ENCODE peak calls at places on chromosomes 7 and 10, in four cellular contexts. One of them, this sample, is unnamed. For H3K9me3 and H3K27me3, the result is how much of the 10 kb centered on the place peaks cover.

GRCh38 chr10:34216348-34216908 is 598.7 kb downstream of the PARD3 start:
- DNase-seq in pancreas: no peak
- DNase-seq in uterus: no peak
- DNase-seq in CD4-positive, alpha-beta memory T cell: no peak
- DNase-seq in this sample: no peak

GRCh38 chr10:12420530-12421117 is 71.3 kb downstream of the CAMK1D start:
- DNase-seq in pancreas: no peak
- DNase-seq in uterus: no peak
- DNase-seq in CD4-positive, alpha-beta memory T cell: no peak
- DNase-seq in this sample: no peak

GRCh38 chr10:11414314-11415038 is 197.0 kb downstream of the USP6NL start:
- DNase-seq in pancreas: no peak
- DNase-seq in uterus: no peak
- DNase-seq in CD4-positive, alpha-beta memory T cell: no peak
- DNase-seq in this sample: no peak

GRCh38 chr10:57593983-57594573 is 673.6 kb downstream of the IPMK start:
- DNase-seq in CD4-positive, alpha-beta memory T cell: no peak
- DNase-seq in uterus: no peak
- DNase-seq in pancreas: no peak
- DNase-seq in this sample: no peak

GRCh38 chr7:102317231-102318059 is 30.8 kb downstream of the SH2B2 start:
- DNase-seq in pancreas: no peak
- DNase-seq in uterus: no peak
- DNase-seq in CD4-positive, alpha-beta memory T cell: no peak
- DNase-seq in this sample: no peak

GRCh38 chr7:1532456-1533254 is 2.2 kb downstream of the MAFK start:
- DNase-seq in CD4-positive, alpha-beta memory T cell: peak
- DNase-seq in uterus: peak
- DNase-seq in pancreas: peak
- DNase-seq in this sample: peak

GRCh38 chr7:836429-836828 is 4.2 kb downstream of the SUN1 start:
- DNase-seq in uterus: peak
- DNase-seq in CD4-positive, alpha-beta memory T cell: no peak
- DNase-seq in pancreas: no peak
- DNase-seq in this sample: no peak

GRCh38 chr7:39407139-39407538 is 159.1 kb upstream of the YAE1 start:
- DNase-seq in uterus: no peak
- DNase-seq in pancreas: no peak
- DNase-seq in CD4-positive, alpha-beta memory T cell: no peak
- DNase-seq in this sample: no peak

GRCh38 chr10:75235375-75236177 is at the start of gene COMTD1:
- DNase-seq in uterus: peak
- DNase-seq in CD4-positive, alpha-beta memory T cell: peak
- DNase-seq in pancreas: peak
- DNase-seq in this sample: peak

DNA sequence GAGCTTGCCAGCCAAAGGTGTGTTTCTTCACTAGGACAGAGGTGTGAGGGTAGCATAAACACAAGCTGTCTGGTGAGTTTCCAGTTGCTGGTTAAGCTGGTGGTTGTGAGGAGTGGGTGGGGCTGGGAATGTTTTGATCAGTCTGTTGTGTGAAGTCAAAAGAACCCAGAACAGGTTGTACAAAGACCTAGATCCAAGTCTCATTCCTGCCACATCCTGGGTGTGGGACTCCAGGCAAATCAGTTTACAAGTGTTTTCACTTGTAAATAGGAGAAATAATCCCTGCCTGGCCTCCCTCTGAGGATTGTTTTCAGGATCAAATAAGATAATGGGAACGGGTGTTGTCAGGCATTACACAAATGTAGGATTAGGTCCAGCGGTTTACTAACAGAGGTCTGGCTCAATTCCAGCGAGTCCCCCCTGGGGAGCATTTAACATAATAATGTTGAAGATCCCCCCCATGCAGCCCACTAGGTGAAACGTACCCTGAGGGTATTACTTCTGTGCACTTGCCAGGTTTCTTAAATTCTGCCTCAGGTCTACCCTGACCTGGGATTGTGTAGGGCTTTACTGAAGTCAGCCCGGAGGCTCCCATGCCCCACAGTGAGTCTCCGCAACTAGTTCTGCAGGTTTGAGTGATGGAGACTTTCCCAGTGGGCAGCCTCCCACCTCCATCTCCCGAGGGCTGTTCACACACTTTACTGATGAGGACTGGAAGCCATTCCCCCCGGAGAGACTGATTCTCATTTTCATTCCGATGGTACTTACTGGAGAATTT is 2.6 kb upstream of the FRAT2 start:
- DNase-seq in pancreas: no peak
- DNase-seq in uterus: no peak
- DNase-seq in CD4-positive, alpha-beta memory T cell: no peak
- DNase-seq in this sample: no peak
- H3K4me3 ChIP-seq in pancreas: no peak
- H3K4me3 ChIP-seq in uterus: no peak
- H3K4me3 ChIP-seq in CD4-positive, alpha-beta memory T cell: no peak
- H3K4me3 ChIP-seq in this sample: no peak

GRCh38 chr10:9848278-9848677 is 1169.4 kb upstream of the CELF2 start:
- DNase-seq in CD4-positive, alpha-beta memory T cell: no peak
- DNase-seq in uterus: no peak
- DNase-seq in pancreas: no peak
- DNase-seq in this sample: no peak
- H3K9me3 ChIP-seq in CD4-positive, alpha-beta memory T cell: under half
- H3K9me3 ChIP-seq in uterus: under half
- H3K9me3 ChIP-seq in pancreas: under half
- H3K9me3 ChIP-seq in this sample: under half

DNA sequence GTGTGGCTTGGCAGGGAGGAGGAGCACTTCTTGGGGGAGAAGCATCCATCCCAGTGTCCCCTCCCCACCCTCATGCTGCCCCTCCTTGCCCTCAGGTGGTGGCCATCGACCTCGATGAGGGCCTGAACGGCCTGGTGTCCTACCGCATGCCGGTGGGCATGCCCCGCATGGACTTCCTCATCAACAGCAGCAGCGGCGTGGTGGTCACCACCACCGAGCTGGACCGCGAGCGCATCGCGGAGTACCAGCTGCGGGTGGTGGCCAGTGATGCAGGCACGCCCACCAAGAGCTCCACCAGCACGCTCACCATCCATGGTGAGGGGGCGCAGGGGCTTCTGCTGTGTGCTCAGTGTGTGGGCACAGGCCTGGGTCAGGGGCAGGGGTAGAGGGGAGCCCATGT is 14.8 kb downstream of the C10orf105 start:
- DNase-seq in CD4-positive, alpha-beta memory T cell: no peak
- DNase-seq in pancreas: no peak
- DNase-seq in uterus: no peak
- DNase-seq in this sample: no peak
- H3K27me3 ChIP-seq in CD4-positive, alpha-beta memory T cell: under half
- H3K27me3 ChIP-seq in pancreas: under half
- H3K27me3 ChIP-seq in uterus: under half
- H3K27me3 ChIP-seq in this sample: under half

GRCh38 chr7:16421333-16422099 is at the start of gene CRPPA:
- DNase-seq in pancreas: peak
- DNase-seq in CD4-positive, alpha-beta memory T cell: peak
- DNase-seq in uterus: no peak
- DNase-seq in this sample: peak
- H3K4me3 ChIP-seq in pancreas: peak
- H3K4me3 ChIP-seq in CD4-positive, alpha-beta memory T cell: peak
- H3K4me3 ChIP-seq in uterus: peak
- H3K4me3 ChIP-seq in this sample: peak

DNA sequence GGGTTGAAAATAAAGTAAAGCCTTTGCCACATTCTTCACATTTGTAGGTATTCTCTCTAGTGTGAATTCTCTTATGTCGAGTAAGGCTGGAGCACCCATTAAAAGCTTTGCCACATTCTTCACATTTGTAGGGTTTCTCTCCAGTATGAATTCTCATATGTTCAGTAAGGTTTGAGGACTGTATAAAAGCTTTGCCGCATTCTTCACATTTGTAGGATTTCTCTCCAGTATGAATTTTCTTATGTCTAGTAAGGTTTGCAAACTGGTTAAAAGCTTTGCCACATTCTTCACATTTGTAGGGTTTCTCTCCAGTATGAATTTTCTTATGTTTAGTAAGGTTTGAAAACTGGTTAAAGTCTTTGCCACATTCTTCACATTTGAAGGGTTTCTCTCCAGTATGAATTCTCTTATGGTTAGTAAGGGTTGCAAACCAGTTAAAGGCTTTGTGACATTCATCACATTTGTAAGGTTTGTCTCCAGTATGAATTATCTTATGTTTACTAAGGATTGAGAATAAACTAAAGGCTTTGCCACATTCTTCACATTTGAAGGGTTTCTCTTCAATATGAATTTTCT is 41.4 kb downstream of the ZNF680 start:
- DNase-seq in pancreas: no peak
- DNase-seq in CD4-positive, alpha-beta memory T cell: no peak
- DNase-seq in uterus: no peak
- DNase-seq in this sample: no peak
- H3K9me3 ChIP-seq in pancreas: under half
- H3K9me3 ChIP-seq in CD4-positive, alpha-beta memory T cell: under half
- H3K9me3 ChIP-seq in uterus: under half
- H3K9me3 ChIP-seq in this sample: under half

GRCh38 chr10:43227911-43228782 is 38.7 kb downstream of the RASGEF1A start:
- DNase-seq in uterus: peak
- DNase-seq in CD4-positive, alpha-beta memory T cell: no peak
- DNase-seq in pancreas: peak
- DNase-seq in this sample: no peak

GRCh38 chr10:43230101-43230908 is 36.6 kb downstream of the RASGEF1A start:
- DNase-seq in uterus: peak
- DNase-seq in pancreas: peak
- DNase-seq in CD4-positive, alpha-beta memory T cell: no peak
- DNase-seq in this sample: no peak

GRCh38 chr10:43229208-43230061 is 37.4 kb downstream of the RASGEF1A start:
- DNase-seq in pancreas: peak
- DNase-seq in uterus: peak
- DNase-seq in CD4-positive, alpha-beta memory T cell: peak
- DNase-seq in this sample: no peak

GRCh38 chr10:43226851-43227845 is 39.7 kb downstream of the RASGEF1A start:
- DNase-seq in uterus: no peak
- DNase-seq in pancreas: peak
- DNase-seq in CD4-positive, alpha-beta memory T cell: no peak
- DNase-seq in this sample: no peak

DNA sequence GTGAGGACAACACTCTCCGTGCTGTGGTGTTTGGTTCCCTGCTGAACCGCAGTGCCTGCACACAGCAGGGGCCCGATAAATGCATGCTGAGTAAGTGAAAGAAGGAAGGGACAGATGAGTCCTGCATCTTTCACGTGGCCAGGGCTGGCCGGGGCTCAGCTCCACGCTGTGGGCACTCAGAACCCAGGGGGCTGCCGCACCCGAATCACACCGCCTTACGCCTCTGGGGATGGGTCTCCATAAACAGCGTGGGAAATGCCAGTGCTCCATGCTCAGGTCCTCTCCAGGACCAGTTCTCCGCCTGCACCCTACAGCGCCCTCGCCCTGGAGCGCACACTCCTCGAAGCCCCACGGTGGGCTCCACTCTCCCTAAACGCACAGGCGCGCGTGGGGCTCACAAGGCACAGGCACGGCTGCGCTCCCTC is 38.1 kb downstream of the RASGEF1A start:
- DNase-seq in pancreas: no peak
- DNase-seq in CD4-positive, alpha-beta memory T cell: no peak
- DNase-seq in uterus: no peak
- DNase-seq in this sample: no peak
- H3K27me3 ChIP-seq in pancreas: under half
- H3K27me3 ChIP-seq in CD4-positive, alpha-beta memory T cell: under half
- H3K27me3 ChIP-seq in uterus: under half
- H3K27me3 ChIP-seq in this sample: under half

DNA sequence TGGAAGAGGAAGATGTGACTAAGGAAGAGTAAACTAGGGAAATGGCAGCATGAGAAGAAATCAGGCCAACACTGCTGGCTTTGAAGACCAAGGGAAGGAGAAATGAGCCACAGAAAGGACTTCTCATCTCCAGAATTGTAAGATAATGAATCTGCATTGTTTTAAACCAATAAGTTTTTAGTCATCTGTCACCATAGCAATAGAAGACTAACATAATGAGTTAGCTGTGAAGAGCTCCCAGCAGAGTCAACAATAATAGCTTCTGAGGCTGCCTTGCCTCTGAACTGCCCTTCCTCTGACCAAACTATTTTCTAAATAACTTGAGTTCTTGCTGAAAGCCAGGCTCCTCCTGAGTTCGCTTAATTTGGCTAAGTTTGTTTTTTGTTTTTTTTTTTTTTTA is 103.6 kb downstream of the CACNA2D1 start:
- DNase-seq in pancreas: no peak
- DNase-seq in uterus: no peak
- DNase-seq in CD4-positive, alpha-beta memory T cell: no peak
- DNase-seq in this sample: no peak
- H3K4me3 ChIP-seq in pancreas: no peak
- H3K4me3 ChIP-seq in uterus: no peak
- H3K4me3 ChIP-seq in CD4-positive, alpha-beta memory T cell: no peak
- H3K4me3 ChIP-seq in this sample: no peak

GRCh38 chr10:130300608-130301025 is 164.4 kb downstream of the GLRX3 start:
- DNase-seq in pancreas: peak
- DNase-seq in uterus: no peak
- DNase-seq in CD4-positive, alpha-beta memory T cell: no peak
- DNase-seq in this sample: peak
- H3K9me3 ChIP-seq in pancreas: under half
- H3K9me3 ChIP-seq in uterus: under half
- H3K9me3 ChIP-seq in CD4-positive, alpha-beta memory T cell: under half
- H3K9me3 ChIP-seq in this sample: under half

DNA sequence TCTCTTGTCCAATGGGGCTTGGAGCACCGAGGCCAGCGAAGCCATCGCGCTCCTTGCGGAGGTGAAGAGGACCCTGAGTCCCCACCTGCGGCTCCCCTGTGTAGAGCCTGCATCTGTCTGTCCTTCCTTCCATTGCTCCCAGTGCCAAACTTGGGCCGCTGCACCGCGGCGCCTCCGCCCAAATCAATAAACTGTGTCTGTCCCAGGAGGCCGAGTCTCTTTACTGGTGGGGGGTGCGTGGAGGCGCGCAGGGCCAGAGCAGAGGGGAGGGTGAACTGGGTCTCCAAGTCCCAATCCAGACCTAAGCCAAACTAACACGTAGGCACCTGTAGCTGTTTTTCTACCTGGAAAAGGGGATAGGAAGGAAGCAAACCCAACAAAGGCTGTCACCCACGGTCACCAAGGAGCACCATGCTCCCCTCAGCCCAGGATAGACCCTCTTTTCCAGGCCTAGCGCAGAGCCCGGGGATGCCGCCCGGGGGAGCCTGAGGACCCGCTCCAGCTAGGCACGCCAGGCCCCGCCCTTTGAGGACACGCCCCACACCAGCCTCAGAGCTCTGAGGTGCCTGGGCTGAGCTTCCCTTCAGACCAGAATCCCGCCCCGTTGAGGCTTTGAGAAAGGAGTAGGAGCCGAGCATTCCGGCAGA is 1.2 kb upstream of the CHAT start:
- DNase-seq in pancreas: peak
- DNase-seq in uterus: no peak
- DNase-seq in CD4-positive, alpha-beta memory T cell: no peak
- DNase-seq in this sample: peak
- H3K27me3 ChIP-seq in pancreas: under half
- H3K27me3 ChIP-seq in uterus: half or more
- H3K27me3 ChIP-seq in CD4-positive, alpha-beta memory T cell: under half
- H3K27me3 ChIP-seq in this sample: half or more

This sample was measured in MG63.